ENCODE peak calls at places on chromosomes 11 and 22, in five cellular contexts. One of them, this sample, is unnamed. For H3K9me3, the result is how much of the 10 kb centered on the place peaks cover.

GRCh38 chr11:13963169-13963948 is 836 bp downstream of the SPON1 start:
- DNase-seq in tibial nerve: no peak
- DNase-seq in PC-3: no peak
- DNase-seq in CD8-positive, alpha-beta T cell: no peak
- DNase-seq in endodermal cell: peak
- DNase-seq in this sample: peak

GRCh38 chr11:104467414-104467813 is 303.5 kb upstream of the PDGFD start:
- DNase-seq in tibial nerve: no peak
- DNase-seq in PC-3: no peak
- DNase-seq in CD8-positive, alpha-beta T cell: no peak
- DNase-seq in endodermal cell: no peak
- DNase-seq in this sample: no peak

GRCh38 chr22:19483481-19484244 is 3.9 kb downstream of the CDC45 start:
- DNase-seq in endodermal cell: no peak
- DNase-seq in CD8-positive, alpha-beta T cell: no peak
- DNase-seq in PC-3: peak
- DNase-seq in tibial nerve: no peak
- DNase-seq in this sample: no peak

GRCh38 chr11:108669711-108670110 is 4.8 kb downstream of the DDX10 start:
- DNase-seq in endodermal cell: no peak
- DNase-seq in PC-3: no peak
- DNase-seq in CD8-positive, alpha-beta T cell: no peak
- DNase-seq in tibial nerve: no peak
- DNase-seq in this sample: peak

GRCh38 chr11:61716478-61717285 is 35.8 kb upstream of the MYRF start:
- DNase-seq in endodermal cell: peak
- DNase-seq in CD8-positive, alpha-beta T cell: no peak
- DNase-seq in tibial nerve: no peak
- DNase-seq in PC-3: no peak
- DNase-seq in this sample: peak

GRCh38 chr11:100247701-100248100 is 439.4 kb upstream of the ARHGAP42 start:
- DNase-seq in endodermal cell: no peak
- DNase-seq in tibial nerve: no peak
- DNase-seq in PC-3: peak
- DNase-seq in CD8-positive, alpha-beta T cell: no peak
- DNase-seq in this sample: no peak

GRCh38 chr11:120547871-120548681 is 36.5 kb downstream of the GRIK4 start:
- DNase-seq in endodermal cell: no peak
- DNase-seq in PC-3: peak
- DNase-seq in tibial nerve: peak
- DNase-seq in CD8-positive, alpha-beta T cell: no peak
- DNase-seq in this sample: peak

GRCh38 chr11:57340228-57340627 is 2.1 kb downstream of the P2RX3 start:
- DNase-seq in endodermal cell: peak
- DNase-seq in tibial nerve: no peak
- DNase-seq in CD8-positive, alpha-beta T cell: no peak
- DNase-seq in PC-3: peak
- DNase-seq in this sample: peak

GRCh38 chr11:13889566-13890214 is 72.8 kb upstream of the SPON1 start:
- DNase-seq in tibial nerve: no peak
- DNase-seq in PC-3: peak
- DNase-seq in endodermal cell: no peak
- DNase-seq in CD8-positive, alpha-beta T cell: no peak
- DNase-seq in this sample: no peak

GRCh38 chr22:45524157-45524556 is 21.5 kb downstream of the FBLN1 start:
- DNase-seq in tibial nerve: no peak
- DNase-seq in endodermal cell: no peak
- DNase-seq in PC-3: no peak
- DNase-seq in CD8-positive, alpha-beta T cell: no peak
- DNase-seq in this sample: no peak

GRCh38 chr11:47338396-47339241 is 13.9 kb downstream of the MYBPC3 start:
- DNase-seq in endodermal cell: no peak
- DNase-seq in PC-3: no peak
- DNase-seq in tibial nerve: no peak
- DNase-seq in CD8-positive, alpha-beta T cell: no peak
- DNase-seq in this sample: no peak

GRCh38 chr22:21443057-21443734 is 24.0 kb upstream of the TMEM191C start:
- DNase-seq in endodermal cell: peak
- DNase-seq in CD8-positive, alpha-beta T cell: no peak
- DNase-seq in PC-3: no peak
- DNase-seq in tibial nerve: peak
- DNase-seq in this sample: peak

GRCh38 chr11:78801161-78801884 is 226.7 kb upstream of the NARS2 start:
- DNase-seq in tibial nerve: no peak
- DNase-seq in CD8-positive, alpha-beta T cell: no peak
- DNase-seq in endodermal cell: no peak
- DNase-seq in PC-3: peak
- DNase-seq in this sample: no peak

GRCh38 chr11:120666121-120666639 is 154.6 kb downstream of the GRIK4 start:
- DNase-seq in CD8-positive, alpha-beta T cell: no peak
- DNase-seq in PC-3: no peak
- DNase-seq in endodermal cell: peak
- DNase-seq in tibial nerve: no peak
- DNase-seq in this sample: no peak

DNA sequence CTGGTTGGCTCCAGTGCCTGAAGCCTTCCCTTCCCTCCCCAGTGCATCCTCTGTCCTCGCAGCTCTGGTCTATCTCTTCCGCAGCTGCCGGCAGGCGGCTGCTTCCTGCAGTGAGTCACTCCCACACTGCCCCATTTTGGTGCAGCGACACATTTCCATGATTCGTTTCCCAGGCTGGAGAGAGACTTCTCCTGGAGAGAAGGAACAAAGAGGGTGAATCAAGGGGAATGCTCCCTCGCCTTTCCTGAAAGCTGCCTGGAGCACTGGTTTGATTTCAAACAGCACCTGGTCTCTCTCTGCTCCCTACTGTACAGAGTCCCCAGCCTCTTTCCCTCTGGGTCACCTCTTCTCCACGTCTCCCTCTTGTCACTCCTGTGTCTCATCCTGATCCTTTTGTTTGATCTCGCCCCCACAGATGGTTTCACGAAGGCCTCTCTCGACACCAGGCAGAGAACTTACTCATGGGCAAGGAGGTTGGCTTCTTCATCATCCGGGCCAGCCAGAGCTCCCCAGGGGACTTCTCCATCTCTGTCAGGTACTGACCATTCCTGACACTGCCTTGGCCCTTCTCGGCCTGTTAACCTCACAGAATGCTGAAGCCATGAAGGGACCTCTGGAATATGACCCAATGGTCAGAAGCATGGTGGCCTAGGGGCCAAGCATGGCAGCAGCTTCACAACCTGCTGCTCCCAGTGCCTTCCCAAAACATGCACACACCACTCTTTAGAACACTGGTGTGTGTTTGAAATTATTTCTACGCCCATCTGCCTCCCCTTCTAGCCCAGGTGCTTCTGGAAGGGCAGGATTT is at the start of gene TMA7B:
- DNase-seq in endodermal cell: peak
- DNase-seq in CD8-positive, alpha-beta T cell: no peak
- DNase-seq in tibial nerve: no peak
- DNase-seq in PC-3: peak
- DNase-seq in this sample: no peak
- H3K4me3 ChIP-seq in endodermal cell: no peak
- H3K4me3 ChIP-seq in CD8-positive, alpha-beta T cell: no peak
- H3K4me3 ChIP-seq in tibial nerve: no peak
- H3K4me3 ChIP-seq in PC-3: no peak
- H3K4me3 ChIP-seq in this sample: no peak

DNA sequence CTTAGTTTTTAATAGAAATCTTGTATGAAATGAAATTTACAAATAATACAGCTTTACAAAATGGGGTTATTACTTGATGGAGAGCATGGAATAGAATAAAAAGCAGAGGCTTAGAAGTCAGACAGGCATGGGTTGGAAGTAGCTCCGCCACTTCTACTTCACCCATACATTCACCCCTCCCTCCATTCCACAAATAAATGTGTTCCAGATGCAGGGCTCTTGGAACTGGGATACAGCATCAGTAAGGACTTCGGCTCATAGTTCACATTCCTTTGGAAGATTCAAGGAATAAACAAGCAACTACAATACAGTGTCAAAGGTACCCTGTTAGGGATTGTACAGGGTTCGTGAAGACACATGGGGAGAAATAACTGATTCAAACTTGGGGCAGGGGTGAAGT is 156.8 kb downstream of the WNT11 start:
- DNase-seq in PC-3: no peak
- DNase-seq in tibial nerve: no peak
- DNase-seq in endodermal cell: no peak
- DNase-seq in CD8-positive, alpha-beta T cell: no peak
- DNase-seq in this sample: no peak
- H3K9me3 ChIP-seq in PC-3: under half
- H3K9me3 ChIP-seq in tibial nerve: under half
- H3K9me3 ChIP-seq in endodermal cell: under half
- H3K9me3 ChIP-seq in CD8-positive, alpha-beta T cell: under half
- H3K9me3 ChIP-seq in this sample: under half

DNA sequence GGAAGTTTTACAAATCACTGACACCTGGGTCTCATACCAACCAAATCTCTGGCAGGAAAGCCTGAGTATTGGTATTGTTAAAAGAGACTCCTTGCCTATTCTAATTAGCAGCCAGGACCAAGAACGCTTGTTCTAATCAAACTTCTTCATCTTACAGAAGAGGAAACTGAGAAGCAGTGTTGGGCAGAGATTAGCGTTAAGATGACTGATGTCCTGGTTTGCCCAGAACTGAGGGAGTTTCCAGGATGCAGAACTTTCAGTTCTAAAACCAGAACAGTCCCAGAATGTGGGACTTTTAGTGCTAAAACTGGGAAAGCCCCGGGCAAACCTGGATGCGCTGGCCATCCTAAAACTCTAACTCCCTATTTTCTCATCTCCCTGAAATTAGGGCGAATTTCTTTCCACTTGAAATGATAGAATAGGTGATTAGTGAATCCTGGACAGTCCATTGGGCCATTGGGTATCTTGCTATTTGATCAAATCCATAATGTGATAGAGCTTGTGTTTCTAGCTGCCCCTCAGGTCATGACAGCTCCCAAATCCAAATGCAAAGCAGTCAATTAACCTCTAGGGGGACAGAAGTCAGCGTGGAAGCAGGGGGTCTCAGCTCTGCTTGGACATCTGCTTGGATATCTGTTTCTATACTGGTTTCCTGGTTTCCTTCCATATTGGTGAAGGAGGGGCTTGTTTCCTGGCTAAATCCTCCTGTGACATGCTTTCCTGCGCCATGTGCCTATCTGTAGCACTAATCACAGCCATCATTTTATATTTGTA is 16.0 kb upstream of the TMPRSS13 start:
- DNase-seq in CD8-positive, alpha-beta T cell: no peak
- DNase-seq in endodermal cell: peak
- DNase-seq in tibial nerve: no peak
- DNase-seq in PC-3: no peak
- DNase-seq in this sample: no peak
- TF ChIP-seq CTCF in CD8-positive, alpha-beta T cell: no peak
- TF ChIP-seq CTCF in endodermal cell: peak
- TF ChIP-seq CTCF in tibial nerve: no peak
- TF ChIP-seq CTCF in PC-3: peak
- TF ChIP-seq CTCF in this sample: peak

GRCh38 chr11:537622-538430 is 499 bp downstream of the LRRC56 start:
- DNase-seq in endodermal cell: no peak
- DNase-seq in PC-3: no peak
- DNase-seq in CD8-positive, alpha-beta T cell: no peak
- DNase-seq in tibial nerve: no peak
- DNase-seq in this sample: peak
- H3K4me3 ChIP-seq in endodermal cell: peak
- H3K4me3 ChIP-seq in PC-3: peak
- H3K4me3 ChIP-seq in CD8-positive, alpha-beta T cell: peak
- H3K4me3 ChIP-seq in tibial nerve: peak
- H3K4me3 ChIP-seq in this sample: peak

DNA sequence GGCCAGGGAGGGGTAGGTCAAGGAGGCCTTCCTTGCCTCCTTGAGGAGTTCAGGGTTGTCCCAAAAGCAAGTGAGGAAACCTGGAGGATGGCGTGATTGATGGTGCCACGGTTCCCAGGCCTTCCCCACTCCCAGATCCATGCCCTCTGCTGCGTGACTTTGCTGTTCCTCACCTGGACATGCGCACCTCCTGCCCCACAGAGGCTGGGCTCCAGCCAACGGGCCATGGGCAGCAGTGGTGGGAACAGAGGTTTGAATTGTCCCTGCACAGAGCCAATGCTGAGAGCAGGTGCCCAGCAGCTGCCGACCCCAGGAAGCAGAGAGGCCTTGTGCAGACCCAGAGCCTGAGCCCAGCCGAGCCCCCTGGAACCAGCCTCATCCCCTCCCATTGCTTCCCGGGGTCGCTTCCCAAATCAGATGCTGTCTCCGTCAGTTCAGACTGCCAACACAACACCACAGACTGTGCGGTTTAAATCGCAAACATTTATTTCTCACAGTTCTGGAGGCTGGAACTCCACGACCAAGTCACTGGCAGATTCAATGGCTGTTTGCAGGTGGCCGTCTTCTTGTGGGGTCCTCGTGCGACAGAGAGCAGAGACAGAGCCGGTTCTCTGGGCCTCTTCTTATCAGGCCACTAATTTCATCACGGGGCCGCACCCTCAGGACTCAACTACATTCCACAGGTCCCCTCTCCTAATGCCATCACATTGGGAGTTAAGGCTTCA is 6.2 kb upstream of the LINC01488 start:
- DNase-seq in CD8-positive, alpha-beta T cell: no peak
- DNase-seq in PC-3: no peak
- DNase-seq in endodermal cell: no peak
- DNase-seq in tibial nerve: no peak
- DNase-seq in this sample: no peak
- H3K9me3 ChIP-seq in CD8-positive, alpha-beta T cell: under half
- H3K9me3 ChIP-seq in PC-3: under half
- H3K9me3 ChIP-seq in endodermal cell: under half
- H3K9me3 ChIP-seq in tibial nerve: under half
- H3K9me3 ChIP-seq in this sample: under half

GRCh38 chr11:19229671-19230070 is 11.1 kb downstream of the E2F8 start:
- DNase-seq in endodermal cell: no peak
- DNase-seq in tibial nerve: no peak
- DNase-seq in CD8-positive, alpha-beta T cell: no peak
- DNase-seq in PC-3: no peak
- DNase-seq in this sample: no peak
- TF ChIP-seq CTCF in endodermal cell: no peak
- TF ChIP-seq CTCF in tibial nerve: no peak
- TF ChIP-seq CTCF in CD8-positive, alpha-beta T cell: no peak
- TF ChIP-seq CTCF in PC-3: no peak
- TF ChIP-seq CTCF in this sample: no peak

This sample was measured in Caco-2.